ENCODE peak calls at places on chromosomes 5 and 9, in eight cellular contexts. H, N, G, Z, X, W, B and K are unnamed samples.

GRCh38 chr5:153081385-153081784 is 409.1 kb upstream of the GRIA1 start:
- DNase-seq in H (no peak), N (no peak), W (no peak), B (no peak), Z (no peak), X (no peak), G (no peak), K (peak)

GRCh38 chr5:142175039-142175438 is 66.5 kb downstream of the NDFIP1 start:
- DNase-seq in N (no peak), H (no peak), X (no peak), B (no peak), Z (no peak), G (no peak), W (no peak), K (no peak)

GRCh38 chr9:89625721-89626687 is 21.2 kb downstream of the GADD45G start:
- DNase-seq in H (no peak), Z (no peak), B (no peak), X (no peak), G (no peak), N (no peak), W (no peak), K (no peak)

GRCh38 chr5:167378894-167379723 is 912.3 kb upstream of the WWC1 start:
- DNase-seq in H (no peak), Z (no peak), G (no peak), X (no peak), W (no peak), N (no peak), B (no peak), K (no peak)

GRCh38 chr9:546235-546634 is 295.3 kb upstream of the DMRT1 start:
- DNase-seq in Z (no peak), W (no peak), G (no peak), X (no peak), B (peak), N (no peak), H (no peak), K (no peak)

GRCh38 chr9:94996638-94997037 is 270.1 kb downstream of the AOPEP start:
- DNase-seq in X (no peak), H (no peak), N (peak), G (no peak), Z (no peak), W (no peak), B (no peak), K (no peak)

GRCh38 chr9:26324787-26325186 is 567.8 kb downstream of the CAAP1 start:
- DNase-seq in W (peak), H (no peak), G (no peak), B (peak), Z (no peak), N (peak), X (no peak), K (no peak)

GRCh38 chr5:122704247-122705036 is 70.4 kb upstream of the SNX2 start:
- DNase-seq in G (no peak), H (no peak), B (peak), N (peak), W (peak), Z (no peak), X (no peak), K (peak)

GRCh38 chr5:72452515-72453259 is 54.5 kb downstream of the ZNF366 start:
- DNase-seq in N (peak), G (no peak), X (peak), H (no peak), B (peak), W (peak), Z (no peak), K (peak)

GRCh38 chr9:122131401-122131921 is 28.1 kb downstream of the NDUFA8 start:
- DNase-seq in N (no peak), Z (no peak), X (peak), G (no peak), W (no peak), B (no peak), H (no peak), K (no peak)

GRCh38 chr9:77013932-77014596 is 5.4 kb upstream of the FOXB2 start:
- DNase-seq in B (no peak), N (no peak), X (no peak), H (no peak), G (no peak), Z (no peak), W (no peak), K (no peak)

GRCh38 chr5:171418982-171419662 is at the start of gene FGF18:
- DNase-seq in X (peak), Z (no peak), N (peak), G (peak), W (peak), H (no peak), B (peak), K (no peak)

GRCh38 chr5:60161340-60161934 is 267.9 kb upstream of the PDE4D start:
- DNase-seq in N (peak), Z (peak), X (no peak), G (no peak), H (no peak), B (peak), W (peak), K (no peak)

GRCh38 chr9:89095755-89096154 is 82.9 kb downstream of the SHC3 start:
- DNase-seq in Z (no peak), H (no peak), X (no peak), B (no peak), G (no peak), W (peak), N (no peak), K (peak)

GRCh38 chr5:458547-459353 is 15.8 kb downstream of the EXOC3 start:
- DNase-seq in N (peak), W (no peak), Z (no peak), B (no peak), H (no peak), G (no peak), X (peak), K (no peak)

GRCh38 chr9:127178646-127179632 is 56.5 kb upstream of the ANGPTL2 start:
- DNase-seq in G (no peak), N (no peak), H (no peak), Z (no peak), X (no peak), W (peak), B (no peak), K (no peak)

GRCh38 chr5:151703227-151703626 is 16.5 kb upstream of the SPARC start:
- DNase-seq in B (no peak), N (no peak), G (no peak), W (no peak), Z (no peak), H (no peak), X (no peak), K (no peak)

GRCh38 chr5:160357861-160358411 is 12.5 kb downstream of the C1QTNF2 start:
- DNase-seq in W (no peak), N (peak), B (peak), X (peak), G (no peak), H (no peak), Z (no peak), K (no peak)

GRCh38 chr5:119218830-119219782 is 136.7 kb upstream of the TNFAIP8 start:
- DNase-seq in H (no peak), G (no peak), Z (no peak), N (peak), B (no peak), X (no peak), W (peak), K (no peak)

GRCh38 chr5:139660105-139660915 is 12.2 kb downstream of the CXXC5 start:
- DNase-seq in X (peak), H (no peak), N (peak), B (no peak), G (peak), W (no peak), Z (no peak), K (no peak)

GRCh38 chr5:143887901-143888648 is 76.1 kb downstream of the HMHB1 start:
- DNase-seq in N (peak), G (no peak), H (peak), X (no peak), Z (no peak), W (peak), B (peak), K (peak)

GRCh38 chr5:14034991-14035390 is 90.5 kb upstream of the DNAH5 start:
- DNase-seq in Z (no peak), W (no peak), H (no peak), G (no peak), B (no peak), X (no peak), N (peak), K (no peak)

GRCh38 chr9:22528485-22528884 is 81.9 kb downstream of the DMRTA1 start:
- DNase-seq in B (no peak), X (no peak), N (peak), H (peak), G (no peak), Z (no peak), W (peak), K (peak)

GRCh38 chr5:22644859-22645258 is 208.3 kb downstream of the CDH12 start:
- DNase-seq in N (no peak), X (no peak), B (no peak), Z (no peak), W (no peak), H (no peak), G (no peak), K (no peak)

GRCh38 chr5:17918373-17919104 is 284.3 kb downstream of the TAF11L14 start:
- DNase-seq in G (no peak), W (no peak), X (no peak), Z (no peak), B (no peak), H (no peak), N (no peak), K (no peak)

GRCh38 chr5:133381041-133381440 is 231.3 kb downstream of the FSTL4 start:
- DNase-seq in N (no peak), G (no peak), W (no peak), H (no peak), B (no peak), X (no peak), Z (no peak), K (no peak)

GRCh38 chr5:133383580-133383939 is 228.8 kb downstream of the FSTL4 start:
- DNase-seq in Z (no peak), W (no peak), X (no peak), H (no peak), B (no peak), G (no peak), N (no peak), K (no peak)

GRCh38 chr5:133384120-133384855 is 228.1 kb downstream of the FSTL4 start:
- DNase-seq in Z (no peak), X (no peak), H (no peak), B (no peak), N (no peak), G (no peak), W (no peak), K (no peak)

GRCh38 chr5:133382661-133383579 is 229.4 kb downstream of the FSTL4 start:
- DNase-seq in H (no peak), N (no peak), Z (no peak), X (no peak), W (no peak), B (no peak), G (no peak), K (no peak)

DNA sequence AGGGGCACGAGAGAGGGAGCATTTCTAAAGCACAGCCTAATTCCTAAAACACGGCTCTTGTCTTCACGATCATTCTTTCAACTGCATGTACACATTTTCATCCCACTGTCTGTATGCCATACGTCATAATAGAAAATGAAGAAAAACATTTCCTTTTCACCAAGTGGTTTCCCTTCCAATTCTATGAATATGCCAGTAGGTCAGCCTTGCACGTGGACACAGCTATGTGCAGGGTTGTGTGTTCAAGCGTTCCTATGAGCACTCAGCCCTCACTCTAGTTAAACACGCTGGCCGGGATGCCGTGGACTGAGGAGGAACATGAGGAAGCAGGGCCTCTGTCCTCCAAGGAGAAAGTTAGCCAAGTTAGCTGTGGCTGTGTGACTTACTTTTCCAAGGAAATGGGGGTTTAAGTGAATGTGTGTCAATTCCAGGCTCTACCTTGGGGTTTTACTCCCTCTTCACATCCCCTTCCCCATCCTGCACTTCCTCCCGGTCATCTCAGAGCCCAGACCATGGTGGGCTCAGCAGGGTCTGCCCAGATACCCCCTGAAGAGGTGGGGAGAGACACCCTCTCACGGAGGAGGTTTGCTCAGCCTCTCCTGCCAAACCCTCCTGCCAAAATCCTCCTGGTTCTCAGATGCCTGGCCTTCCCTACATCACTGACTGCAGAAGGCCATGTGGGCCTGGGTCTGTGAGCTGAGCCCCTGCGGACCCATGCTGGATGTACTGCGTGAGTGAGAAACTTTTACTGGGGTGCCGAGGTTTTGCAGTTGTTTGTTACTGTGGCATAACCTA is 230.6 kb downstream of the FSTL4 start:
- DNase-seq in N (no peak), W (no peak), Z (no peak), X (no peak), H (no peak), G (no peak), B (no peak), K (no peak)
- H3K4me3 ChIP-seq in N (no peak), W (no peak), Z (no peak), X (no peak), H (no peak), G (no peak), B (no peak), K (no peak)

GRCh38 chr5:64690104-64690416 is 243 bp upstream of the SHISAL2B start:
- DNase-seq in G (no peak), X (no peak), B (no peak), N (no peak), H (no peak), Z (no peak), W (no peak), K (no peak)
- H3K4me3 ChIP-seq in G (peak), X (peak), B (peak), N (peak), H (peak), Z (peak), W (peak), K (peak)

GRCh38 chr9:74499770-74500583 is 2.8 kb downstream of the RORB start:
- DNase-seq in Z (no peak), G (peak), X (no peak), W (peak), B (peak), H (no peak), N (no peak), K (no peak)
- H3K4me3 ChIP-seq in Z (no peak), G (no peak), X (peak), W (peak), B (no peak), H (no peak), N (no peak), K (no peak)

GRCh38 chr5:133524597-133524996 is 87.7 kb downstream of the FSTL4 start:
- DNase-seq in H (no peak), B (no peak), N (no peak), W (no peak), Z (no peak), G (no peak), X (no peak), K (no peak)
- H3K4me3 ChIP-seq in H (no peak), B (no peak), N (no peak), W (no peak), Z (no peak), G (no peak), X (no peak), K (no peak)

DNA sequence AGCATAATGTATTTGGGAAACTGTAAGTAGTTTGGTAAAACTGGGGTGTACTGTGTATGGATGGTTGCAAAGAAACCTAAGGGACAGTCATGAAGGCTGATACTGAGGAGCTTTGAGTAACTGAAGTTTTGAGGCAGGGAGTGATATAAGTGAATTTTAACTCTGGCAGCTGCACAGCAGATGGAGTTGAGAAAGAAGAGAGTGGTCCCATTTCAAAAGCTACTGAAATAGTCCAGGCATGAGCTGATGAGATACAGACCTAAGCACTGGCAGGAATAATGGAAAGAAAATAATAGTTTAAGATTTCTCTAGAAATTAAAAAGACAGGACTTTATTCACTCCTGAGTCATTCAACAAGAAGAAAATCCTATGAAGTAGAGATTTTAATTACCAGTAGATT is 232.0 kb downstream of the CHSY3 start:
- DNase-seq in X (no peak), B (peak), G (no peak), Z (no peak), N (peak), H (no peak), W (peak), K (no peak)
- H3K4me3 ChIP-seq in X (no peak), B (no peak), G (no peak), Z (no peak), N (no peak), H (no peak), W (no peak), K (no peak)